ENCODE peak calls at places on chromosomes 6 and 20, in five cellular contexts. Y is GM13977, A is RWPE1, Q is Calu3, B is K562. C is an unnamed sample.

GRCh38 chr6:112475083-112475482 is 128.0 kb downstream of the RFPL4B start:
- DNase-seq in Y (no peak), A (no peak), Q (no peak), B (no peak), C (no peak)

GRCh38 chr6:55782275-55782674 is 93.1 kb downstream of the BMP5 start:
- DNase-seq in Y (no peak), A (no peak), Q (no peak), B (no peak), C (no peak)

GRCh38 chr6:105087571-105088211 is 92.1 kb downstream of the POPDC3 start:
- DNase-seq in Y (peak), A (peak), Q (peak), B (peak), C (peak)

GRCh38 chr6:89475106-89475505 is 42.2 kb downstream of the ANKRD6 start:
- DNase-seq in Y (no peak), A (no peak), Q (no peak), B (no peak), C (no peak)

GRCh38 chr6:14783594-14783993 is 462.3 kb upstream of the JARID2 start:
- DNase-seq in Y (no peak), A (no peak), Q (no peak), B (no peak), C (no peak)

GRCh38 chr6:63634630-63635029 is 972 bp upstream of the PHF3 start:
- DNase-seq in Y (no peak), A (no peak), Q (no peak), B (no peak), C (no peak)

GRCh38 chr20:37406010-37406998 is 60.4 kb downstream of the SRC start:
- DNase-seq in Y (peak), A (peak), Q (peak), B (peak), C (peak)

GRCh38 chr6:89895273-89895874 is 1.1 kb downstream of the GJA10 start:
- DNase-seq in Y (no peak), A (peak), Q (peak), B (no peak), C (peak)

GRCh38 chr20:25484911-25485511 is 77.5 kb downstream of the GINS1 start:
- DNase-seq in Y (no peak), A (peak), Q (no peak), B (no peak), C (no peak)

GRCh38 chr6:48671506-48671905 is 560.5 kb upstream of the PTCHD4 start:
- DNase-seq in Y (no peak), A (no peak), Q (no peak), B (no peak), C (no peak)

GRCh38 chr6:152573762-152574161 is 63.4 kb downstream of the SYNE1 start:
- DNase-seq in Y (no peak), A (no peak), Q (no peak), B (no peak), C (no peak)

GRCh38 chr6:158038291-158039177 is 56.9 kb downstream of the SYNJ2 start:
- DNase-seq in Y (no peak), A (no peak), Q (no peak), B (no peak), C (no peak)

GRCh38 chr6:147872002-147872401 is 363.5 kb downstream of the SAMD5 start:
- DNase-seq in Y (no peak), A (no peak), Q (no peak), B (no peak), C (no peak)

GRCh38 chr20:51305316-51306052 is 237.0 kb downstream of the NFATC2 start:
- DNase-seq in Y (no peak), A (no peak), Q (no peak), B (no peak), C (no peak)

GRCh38 chr20:10576411-10576810 is 97.4 kb downstream of the JAG1 start:
- DNase-seq in Y (no peak), A (no peak), Q (no peak), B (no peak), C (no peak)

GRCh38 chr20:50152394-50153152 is 950 bp downstream of the PEDS1 start:
- DNase-seq in Y (no peak), A (peak), Q (peak), B (peak), C (no peak)

GRCh38 chr20:4069741-4070140 is 54.4 kb upstream of the RNF24 start:
- DNase-seq in Y (no peak), A (no peak), Q (no peak), B (no peak), C (no peak)

GRCh38 chr6:41901882-41902519 is 6.8 kb upstream of the USP49 start:
- DNase-seq in Y (no peak), A (no peak), Q (peak), B (peak), C (peak)

GRCh38 chr20:51366155-51366886 is 176.2 kb downstream of the NFATC2 start:
- DNase-seq in Y (no peak), A (peak), Q (peak), B (no peak), C (no peak)

GRCh38 chr20:56636701-56637100 is 7.6 kb downstream of the TFAP2C start:
- DNase-seq in Y (no peak), A (peak), Q (no peak), B (no peak), C (no peak)

GRCh38 chr6:25302156-25302555 is 23.0 kb downstream of the CARMIL1 start:
- DNase-seq in Y (no peak), A (no peak), Q (no peak), B (no peak), C (no peak)

GRCh38 chr20:6039766-6040165 is 14.1 kb downstream of the LRRN4 start:
- DNase-seq in Y (no peak), A (no peak), Q (no peak), B (no peak), C (no peak)

GRCh38 chr20:21396045-21396893 is 1.1 kb downstream of the NKX2-4 start:
- DNase-seq in Y (no peak), A (no peak), Q (no peak), B (no peak), C (peak)

GRCh38 chr20:25050501-25051350 is 7.2 kb downstream of the ACSS1 start:
- DNase-seq in Y (no peak), A (no peak), Q (no peak), B (no peak), C (no peak)

GRCh38 chr6:163529605-163530004 is 115.1 kb downstream of the QKI start:
- DNase-seq in Y (no peak), A (peak), Q (no peak), B (no peak), C (no peak)

GRCh38 chr20:23011008-23011721 is 23.9 kb upstream of the SSTR4 start:
- DNase-seq in Y (no peak), A (no peak), Q (no peak), B (no peak), C (no peak)

GRCh38 chr6:111551521-111552231 is 54.0 kb downstream of the TRAF3IP2 start:
- DNase-seq in Y (no peak), A (no peak), Q (peak), B (no peak), C (no peak)

GRCh38 chr20:20495719-20496474 is 128.0 kb downstream of the INSM1 start:
- DNase-seq in Y (no peak), A (no peak), Q (no peak), B (no peak), C (no peak)

GRCh38 chr20:49394264-49394663 is 88.2 kb downstream of the KCNB1 start:
- DNase-seq in Y (no peak), A (no peak), Q (no peak), B (no peak), C (no peak)

GRCh38 chr20:46131396-46131795 is 13.3 kb downstream of the CD40 start:
- DNase-seq in Y (no peak), A (no peak), Q (no peak), B (no peak), C (no peak)

GRCh38 chr6:90319979-90320667 is 23.5 kb upstream of the BACH2 start:
- DNase-seq in Y (no peak), A (no peak), Q (no peak), B (no peak), C (no peak)

GRCh38 chr20:25282034-25282781 is 34.3 kb downstream of the PYGB start:
- DNase-seq in Y (no peak), A (no peak), Q (no peak), B (no peak), C (no peak)

GRCh38 chr6:46222286-46222685 is 51.5 kb upstream of the ENPP5 start:
- DNase-seq in Y (no peak), A (no peak), Q (no peak), B (no peak), C (no peak)

DNA sequence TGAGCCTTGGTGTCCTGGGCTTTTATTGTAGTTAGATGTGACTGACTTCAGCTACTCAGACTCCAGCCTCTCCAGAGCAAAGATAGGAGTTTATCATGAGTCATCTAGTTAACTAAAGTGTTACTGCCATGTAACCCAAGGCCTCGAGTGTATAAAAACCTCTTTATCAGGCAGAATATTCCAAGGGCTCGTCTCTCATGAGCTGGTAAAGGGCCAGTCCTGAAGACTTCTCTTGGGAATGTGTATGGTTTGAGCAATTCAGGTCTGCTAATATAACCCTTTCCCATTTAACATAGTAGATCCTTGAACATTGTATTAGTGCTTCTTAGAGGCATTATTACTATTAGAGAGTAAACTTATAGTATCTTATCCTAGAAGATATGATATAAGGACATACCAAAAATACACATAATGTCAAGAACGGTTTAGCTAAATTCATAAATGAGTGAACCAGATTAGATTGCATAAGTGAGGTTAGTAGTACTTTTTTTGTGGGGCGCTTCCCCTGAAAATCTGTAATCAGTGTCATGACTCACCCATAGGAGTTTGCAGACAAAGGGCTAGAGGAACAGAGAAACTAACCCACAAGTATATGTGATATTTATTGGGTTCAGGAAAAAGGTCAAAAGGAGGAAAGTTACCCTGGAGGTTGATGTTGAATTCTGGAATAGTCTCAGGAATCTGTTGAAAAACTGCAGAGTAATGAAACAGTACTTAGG is 16.0 kb downstream of the DSE start:
- DNase-seq in Y (no peak), A (peak), Q (no peak), B (no peak), C (no peak)
- TF ChIP-seq CTCF in Y (no peak), A (no peak), Q (no peak), B (no peak), C (no peak)

DNA sequence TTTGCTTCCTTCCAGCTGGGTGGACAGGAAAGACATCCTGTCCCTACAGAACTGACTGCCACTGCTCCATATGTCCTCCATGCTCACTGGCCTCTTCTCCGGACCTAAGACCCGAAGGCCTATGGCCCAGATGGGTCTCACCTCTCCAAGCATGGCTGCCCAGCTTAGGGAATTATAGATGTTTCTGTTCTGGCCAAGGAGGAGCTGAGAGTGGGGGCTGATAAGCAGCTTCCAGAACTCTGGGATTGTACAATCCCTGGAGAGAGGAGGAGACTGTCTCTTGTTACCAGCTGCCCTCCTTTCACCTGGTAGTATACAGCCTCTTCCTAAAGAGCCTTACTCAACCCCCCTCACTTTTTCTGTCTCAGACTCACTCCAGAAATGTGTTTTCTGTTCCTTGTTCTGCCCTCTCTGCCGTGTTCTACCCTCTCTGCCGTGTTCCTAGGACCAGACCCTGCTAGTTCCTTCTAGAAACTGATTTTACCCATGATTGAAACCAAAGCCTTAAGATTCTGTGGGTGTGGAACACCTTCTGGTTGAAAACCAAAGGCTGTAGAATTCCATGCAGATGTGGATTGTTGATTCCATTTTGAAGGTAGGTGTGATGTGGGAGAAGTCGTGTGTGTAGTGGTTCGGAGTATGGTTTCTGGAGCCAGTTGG is 28.7 kb downstream of the ANKS1A start:
- DNase-seq in Y (no peak), A (no peak), Q (no peak), B (no peak), C (no peak)
- TF ChIP-seq CTCF in Y (no peak), A (no peak), Q (no peak), B (no peak), C (no peak)

DNA sequence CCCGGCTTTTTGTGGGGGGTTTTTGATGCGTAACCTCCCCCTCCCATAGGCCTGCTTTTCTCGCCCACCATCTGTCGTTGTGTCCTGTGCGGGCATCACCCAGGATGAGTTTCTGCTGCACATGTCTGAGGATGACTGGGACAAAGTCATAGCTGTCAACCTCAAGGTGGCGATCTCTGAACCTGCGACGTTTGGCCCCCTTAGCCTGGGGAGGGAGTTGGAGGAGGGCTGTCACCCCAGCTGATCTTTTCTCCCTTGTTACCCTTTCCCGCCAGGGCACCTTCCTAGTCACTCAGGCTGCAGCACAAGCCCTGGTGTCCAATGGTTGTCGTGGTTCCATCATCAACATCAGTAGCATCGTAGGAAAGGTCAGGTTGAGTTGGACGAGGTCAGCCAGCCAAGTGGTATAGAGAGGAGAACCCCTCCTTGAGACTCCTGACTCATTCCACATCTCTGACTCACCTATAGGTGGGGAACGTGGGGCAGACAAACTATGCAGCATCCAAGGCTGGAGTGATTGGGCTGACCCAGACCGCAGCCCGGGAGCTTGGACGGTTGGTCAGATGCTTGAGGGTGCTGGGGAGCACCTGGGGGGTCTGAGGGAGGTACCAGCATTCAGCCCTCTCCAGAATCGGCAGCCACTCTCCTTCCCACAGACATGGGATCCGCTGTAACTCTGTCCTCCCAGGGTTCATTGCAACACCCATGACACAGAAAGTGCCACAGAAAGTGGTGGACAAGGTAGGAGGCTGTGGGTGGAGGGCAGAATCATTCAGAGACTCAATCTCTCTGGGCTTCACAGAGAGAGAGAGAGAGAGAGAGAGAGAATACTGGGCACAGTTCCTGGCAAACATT is 944 bp downstream of the HSD17B8 start:
- DNase-seq in Y (peak), A (peak), Q (peak), B (peak), C (no peak)
- TF ChIP-seq CTCF in Y (peak), A (no peak), Q (no peak), B (peak), C (no peak)

GRCh38 chr20:7358670-7359069 is 581.6 kb downstream of the HAO1 start:
- DNase-seq in Y (no peak), A (no peak), Q (no peak), B (no peak), C (peak)
- TF ChIP-seq CTCF in Y (peak), A (no peak), Q (no peak), B (no peak), C (peak)

GRCh38 chr6:166956444-166957086 is at the start of gene RNASET2:
- DNase-seq in Y (peak), A (peak), Q (peak), B (peak), C (peak)

GRCh38 chr6:166958926-166959861 is 2.8 kb upstream of the RNASET2 start:
- DNase-seq in Y (no peak), A (no peak), Q (peak), B (no peak), C (no peak)

GRCh38 chr6:166955865-166956443 is 396 bp downstream of the RNASET2 start:
- DNase-seq in Y (no peak), A (peak), Q (no peak), B (no peak), C (no peak)

GRCh38 chr6:166957805-166958076 is 1.4 kb upstream of the RNASET2 start:
- DNase-seq in Y (no peak), A (no peak), Q (no peak), B (peak), C (no peak)

DNA sequence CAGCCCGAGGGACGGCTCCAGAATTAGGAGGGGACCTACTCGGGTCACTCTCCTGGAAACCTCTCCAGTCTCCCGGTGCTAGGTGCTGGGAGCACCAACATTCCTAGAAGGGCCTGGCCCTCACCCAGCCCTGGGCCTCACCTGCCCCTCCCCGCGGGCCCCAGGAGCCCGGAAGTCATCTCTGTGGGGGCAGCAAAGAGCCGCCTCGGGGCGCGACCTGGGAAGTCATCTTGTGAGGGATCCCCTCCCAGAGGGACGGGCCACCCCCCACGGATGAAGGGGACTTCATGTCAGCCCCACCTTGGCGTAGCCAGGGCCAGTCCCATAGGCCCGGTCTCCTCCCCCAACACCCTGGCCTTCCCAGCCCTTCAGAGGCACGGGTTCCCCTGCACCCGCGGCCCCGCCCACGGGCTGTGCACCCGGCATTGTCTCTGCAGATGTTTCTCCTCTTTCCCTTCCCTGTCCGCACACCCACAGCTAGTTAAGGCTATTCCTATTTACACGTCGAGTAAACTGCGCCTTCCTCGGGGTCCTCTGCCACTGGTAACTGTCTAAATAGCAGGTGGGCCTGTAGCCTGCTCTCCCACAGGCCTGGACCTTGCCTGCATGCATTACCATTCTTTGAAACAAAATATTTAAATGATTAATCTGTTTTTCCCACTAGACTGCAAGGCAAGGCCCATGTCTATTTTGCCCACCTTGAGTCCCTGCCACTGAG is 896 bp upstream of the RNASET2 start:
- DNase-seq in Y (peak), A (peak), Q (peak), B (peak), C (no peak)
- TF ChIP-seq CTCF in Y (peak), A (no peak), Q (no peak), B (no peak), C (no peak)

C was measured in endothelial cell.